ENCODE peak calls at places on chromosomes 12 and 14, in ten cellular contexts. A is activated CD4-positive, alpha-beta T cell treated with anti-CD3 and anti-CD28 coated beads, Interleukin-2, amount 50 U/mL, for 1 hour; Q is lower leg skin; P is HT-29; T is HCEC 1CT; X is stimulated activated CD8-positive, alpha-beta memory T cell treated with anti-CD3 and anti-CD28 coated beads, Interleukin-2, amount 100 ng/mL, for 1 hour; F is GM10248; I is Calu3; E is HEK293T; D is D341Med. U is an unnamed sample.
A peak's percentile ranks its signal among the peaks of the same experiment; 100 is the strongest.

GRCh38 chr12:94020335-94020734 is 128.0 kb upstream of the PLXNC1 start:
- DNase-seq in A (no peak), Q (no peak), P (no peak), T (no peak), X (no peak), F (no peak), I (no peak), E (no peak), D (no peak), U (peak; percentile 32)

GRCh38 chr14:82067221-82067620 is 533.6 kb upstream of the SEL1L start:
- DNase-seq in A (no peak), Q (no peak), P (no peak), T (no peak), X (no peak), F (no peak), I (no peak), E (no peak), D (no peak), U (no peak)

GRCh38 chr12:121391619-121392324 is 8.1 kb upstream of the RNF34 start:
- DNase-seq in A (peak; percentile 2), Q (peak; percentile 79), P (no peak), T (peak; percentile 23), X (no peak), F (peak; percentile 60), I (no peak), E (no peak), D (no peak), U (peak; percentile 83)

GRCh38 chr12:117797202-117797601 is 171.6 kb downstream of the KSR2 start:
- DNase-seq in A (no peak), Q (no peak), P (no peak), T (no peak), X (no peak), F (no peak), I (no peak), E (no peak), D (no peak), U (no peak)

GRCh38 chr12:90546511-90546910 is 408.5 kb downstream of the CCER1 start:
- DNase-seq in A (no peak), Q (no peak), P (peak; percentile 1), T (no peak), X (no peak), F (no peak), I (no peak), E (no peak), D (peak; percentile 37), U (no peak)

GRCh38 chr12:28883406-28883997 is 265.6 kb upstream of the FAR2 start:
- DNase-seq in A (no peak), Q (no peak), P (no peak), T (no peak), X (no peak), F (no peak), I (no peak), E (no peak), D (no peak), U (peak; percentile 41)

GRCh38 chr14:68089146-68089715 is 269.7 kb downstream of the RAD51B start:
- DNase-seq in A (no peak), Q (no peak), P (no peak), T (no peak), X (no peak), F (no peak), I (peak; percentile 24), E (peak; percentile 68), D (no peak), U (peak; percentile 62)

GRCh38 chr14:52349731-52350130 is 35.6 kb downstream of the PTGER2 start:
- DNase-seq in A (no peak), Q (no peak), P (no peak), T (no peak), X (no peak), F (no peak), I (no peak), E (no peak), D (no peak), U (peak; percentile 30)

GRCh38 chr14:53260286-53260685 is 107.2 kb upstream of the DDHD1 start:
- DNase-seq in A (no peak), Q (no peak), P (no peak), T (no peak), X (no peak), F (no peak), I (no peak), E (no peak), D (no peak), U (no peak)

GRCh38 chr14:60657609-60657983 is 8.3 kb upstream of the SIX1 start:
- DNase-seq in A (no peak), Q (no peak), P (no peak), T (no peak), X (no peak), F (no peak), I (peak; percentile 10), E (no peak), D (no peak), U (no peak)

GRCh38 chr12:5222011-5222461 is 178.4 kb downstream of the KCNA5 start:
- DNase-seq in A (no peak), Q (no peak), P (no peak), T (no peak), X (no peak), F (no peak), I (no peak), E (no peak), D (no peak), U (no peak)

GRCh38 chr14:36069535-36069900 is 107.0 kb downstream of the PTCSC3 start:
- DNase-seq in A (no peak), Q (no peak), P (peak; percentile 43), T (peak; percentile 18), X (no peak), F (peak; percentile 59), I (peak; percentile 76), E (peak; percentile 73), D (peak; percentile 82), U (peak; percentile 38)

GRCh38 chr12:58148405-58148804 is 207.0 kb downstream of the ATP23 start:
- DNase-seq in A (no peak), Q (no peak), P (peak; percentile 63), T (peak; percentile 22), X (no peak), F (no peak), I (peak; percentile 28), E (no peak), D (no peak), U (peak; percentile 88)

GRCh38 chr14:76531821-76532318 is 155.9 kb downstream of the ESRRB start:
- DNase-seq in A (no peak), Q (no peak), P (no peak), T (no peak), X (no peak), F (no peak), I (no peak), E (peak; percentile 55), D (no peak), U (no peak)

GRCh38 chr14:65035049-65035448 is 48.4 kb downstream of the FNTB start:
- DNase-seq in A (no peak), Q (peak; percentile 85), P (no peak), T (no peak), X (no peak), F (no peak), I (no peak), E (no peak), D (no peak), U (no peak)

GRCh38 chr12:15700595-15700994 is 88.6 kb downstream of the EPS8 start:
- DNase-seq in A (no peak), Q (no peak), P (peak; percentile 57), T (peak; percentile 97), X (no peak), F (peak; percentile 15), I (peak; percentile 23), E (no peak), D (no peak), U (peak; percentile 97)

GRCh38 chr12:3225796-3226180 is 148.6 kb downstream of the TSPAN9 start:
- DNase-seq in A (no peak), Q (no peak), P (no peak), T (no peak), X (no peak), F (no peak), I (no peak), E (no peak), D (no peak), U (peak; percentile 57)

GRCh38 chr14:68263563-68264350 is 444.2 kb downstream of the RAD51B start:
- DNase-seq in A (no peak), Q (no peak), P (no peak), T (no peak), X (no peak), F (no peak), I (no peak), E (no peak), D (no peak), U (no peak)

GRCh38 chr12:11601647-11602046 is 47.8 kb upstream of the ETV6 start:
- DNase-seq in A (no peak), Q (no peak), P (no peak), T (no peak), X (no peak), F (no peak), I (no peak), E (no peak), D (no peak), U (no peak)

GRCh38 chr14:74647834-74648361 is 35.9 kb upstream of the LTBP2 start:
- DNase-seq in A (no peak), Q (peak; percentile 81), P (no peak), T (no peak), X (no peak), F (no peak), I (no peak), E (no peak), D (no peak), U (no peak)

GRCh38 chr12:49609059-49609874 is 3.8 kb upstream of the FAM186B start:
- DNase-seq in A (no peak), Q (no peak), P (no peak), T (no peak), X (no peak), F (no peak), I (no peak), E (no peak), D (no peak), U (no peak)

GRCh38 chr12:13734753-13735152 is 246.6 kb downstream of the GRIN2B start:
- DNase-seq in A (no peak), Q (no peak), P (no peak), T (no peak), X (no peak), F (no peak), I (no peak), E (no peak), D (no peak), U (no peak)

GRCh38 chr12:12722351-12723146 is 5.4 kb downstream of the CDKN1B start:
- DNase-seq in A (no peak), Q (no peak), P (peak; percentile 85), T (peak; percentile 53), X (no peak), F (peak; percentile 18), I (no peak), E (no peak), D (no peak), U (no peak)

GRCh38 chr14:39246618-39247017 is 12.9 kb downstream of the MIA2 start:
- DNase-seq in A (no peak), Q (no peak), P (no peak), T (peak; percentile 33), X (no peak), F (no peak), I (no peak), E (no peak), D (no peak), U (peak; percentile 14)

GRCh38 chr14:67942311-67942710 is 122.7 kb downstream of the RAD51B start:
- DNase-seq in A (no peak), Q (no peak), P (no peak), T (peak; percentile 39), X (no peak), F (no peak), I (no peak), E (no peak), D (no peak), U (no peak)

GRCh38 chr12:108568653-108569154 is 6.3 kb downstream of the ISCU start:
- DNase-seq in A (peak; percentile 61), Q (peak; percentile 69), P (no peak), T (no peak), X (no peak), F (peak; percentile 78), I (no peak), E (no peak), D (no peak), U (no peak)

GRCh38 chr14:100237735-100238418 is 1.1 kb upstream of the YY1 start:
- DNase-seq in A (peak; percentile 43), Q (peak; percentile 88), P (peak; percentile 41), T (peak; percentile 58), X (no peak), F (peak; percentile 57), I (peak; percentile 63), E (peak; percentile 61), D (peak; percentile 74), U (no peak)

GRCh38 chr12:7832059-7832696 is 40.5 kb downstream of the SLC2A14 start:
- DNase-seq in A (peak; percentile 7), Q (no peak), P (peak; percentile 49), T (peak; percentile 70), X (no peak), F (peak; percentile 68), I (peak; percentile 46), E (peak; percentile 70), D (peak; percentile 68), U (peak; percentile 51)

U was measured in iris pigment epithelial cell.